ENCODE peak calls at places on chromosomes 11 and 22, in four cellular contexts. T is H1, F is K562, Z is HepG2. C is an unnamed sample.

GRCh38 chr11:111115890-111116289 is 129.6 kb upstream of the POU2AF2 start:
- DNase-seq in T (no peak), Z (no peak), F (no peak), C (no peak)

GRCh38 chr22:21984793-21985192 is 2.2 kb upstream of the TOP3B start:
- DNase-seq in T (peak; percentile 78), F (peak; percentile 92), Z (no peak), C (no peak)

GRCh38 chr22:23147632-23148387 is 2.5 kb downstream of the RAB36 start:
- DNase-seq in Z (peak; percentile 21), F (no peak), T (no peak), C (no peak)

GRCh38 chr11:16321148-16321547 is 35.2 kb downstream of the SOX6 start:
- DNase-seq in Z (no peak), F (no peak), T (no peak), C (no peak)

GRCh38 chr11:16598906-16599305 is 139.5 kb upstream of the C11orf58 start:
- DNase-seq in F (no peak), T (no peak), Z (no peak), C (no peak)

GRCh38 chr11:62337682-62338181 is 484 bp downstream of the ASRGL1 start:
- DNase-seq in F (peak; percentile 37), Z (no peak), T (no peak), C (no peak)

GRCh38 chr11:693887-694562 is 997 bp downstream of the DEAF1 start:
- DNase-seq in Z (no peak), T (no peak), F (no peak), C (no peak)

GRCh38 chr11:121711900-121712424 is 259.2 kb upstream of the SORL1-AS1 start:
- DNase-seq in Z (peak; percentile 74), F (no peak), T (no peak), C (no peak)

GRCh38 chr11:23846902-23847422 is 649.9 kb upstream of the LUZP2 start:
- DNase-seq in Z (no peak), F (no peak), T (no peak), C (no peak)

GRCh38 chr11:123434911-123435310 is 4.8 kb downstream of the GRAMD1B start:
- DNase-seq in T (no peak), Z (no peak), F (no peak), C (no peak)

GRCh38 chr22:39712081-39712480 is 141.5 kb downstream of the CACNA1I start:
- DNase-seq in F (no peak), Z (no peak), T (no peak), C (no peak)

GRCh38 chr11:64713031-64713780 is 9.8 kb downstream of the NRXN2 start:
- DNase-seq in T (no peak), Z (no peak), F (no peak), C (no peak)

GRCh38 chr22:48491451-48491941 is 1336.2 kb downstream of the BRD1 start:
- DNase-seq in Z (no peak), T (no peak), F (no peak), C (no peak)

GRCh38 chr11:81005595-81005994 is 1564.8 kb upstream of the TENM4 start:
- DNase-seq in T (no peak), F (no peak), Z (no peak), C (no peak)

GRCh38 chr11:69744435-69744834 is 30.7 kb downstream of the FGF4 start:
- DNase-seq in F (no peak), T (no peak), Z (peak; percentile 69), C (no peak)

GRCh38 chr11:73582636-73583035 is 15.3 kb downstream of the FAM168A start:
- DNase-seq in Z (no peak), T (no peak), F (no peak), C (no peak)

GRCh38 chr22:49247194-49247924 is 580.3 kb downstream of the BRD1 start:
- DNase-seq in F (peak; percentile 9), T (peak; percentile 35), Z (no peak), C (no peak)

GRCh38 chr11:83674498-83674897 is 388.3 kb upstream of the CCDC90B start:
- DNase-seq in Z (no peak), F (no peak), T (no peak), C (no peak)

GRCh38 chr22:46612904-46613605 is 7.1 kb upstream of the GRAMD4 start:
- DNase-seq in Z (peak; percentile 35), F (no peak), T (no peak), C (no peak)

GRCh38 chr22:29375436-29376076 is 12.8 kb downstream of the AP1B1 start:
- DNase-seq in Z (no peak), T (no peak), F (no peak), C (no peak)

GRCh38 chr11:114317738-114318137 is 21.5 kb downstream of the NNMT start:
- DNase-seq in F (peak; percentile 53), T (peak; percentile 58), Z (no peak), C (no peak)

GRCh38 chr11:70942593-70942992 is 309.8 kb downstream of the SHANK2 start:
- DNase-seq in Z (peak; percentile 10), T (peak; percentile 66), F (peak; percentile 25), C (no peak)

GRCh38 chr22:23067691-23068090 is 2.6 kb upstream of the GNAZ start:
- DNase-seq in T (peak; percentile 7), Z (no peak), F (no peak), C (no peak)

GRCh38 chr11:846496-847098 is 3.9 kb downstream of the TSPAN4 start:
- DNase-seq in T (no peak), F (no peak), Z (no peak), C (no peak)

GRCh38 chr11:75264971-75265370 is 24.4 kb downstream of the TPBGL start:
- DNase-seq in Z (no peak), T (no peak), F (no peak), C (no peak)

GRCh38 chr11:33685061-33685460 is 15.6 kb downstream of the C11orf91 start:
- DNase-seq in Z (no peak), F (no peak), T (no peak), C (no peak)

GRCh38 chr22:30206964-30207363 is 39.6 kb downstream of the LIF start:
- DNase-seq in F (no peak), Z (peak; percentile 85), T (no peak), C (no peak)

GRCh38 chr11:26578998-26579635 is 7.1 kb upstream of the MUC15 start:
- DNase-seq in T (no peak), F (no peak), Z (no peak), C (no peak)

GRCh38 chr11:133835258-133836075 is 9.8 kb downstream of the SPATA19 start:
- DNase-seq in F (peak; percentile 22), T (peak; percentile 78), Z (peak; percentile 61), C (peak; percentile 23)

GRCh38 chr11:64836448-64837072 is 7.9 kb downstream of the CDC42BPG start:
- DNase-seq in Z (no peak), T (no peak), F (no peak), C (no peak)

GRCh38 chr11:66126064-66126463 is 56.0 kb downstream of the PACS1 start:
- DNase-seq in F (no peak), Z (no peak), T (no peak), C (no peak)

GRCh38 chr22:19014886-19015285 is 78.8 kb upstream of the PRODH start:
- DNase-seq in F (no peak), Z (no peak), T (no peak), C (no peak)

GRCh38 chr11:65159005-65159404 is 11.0 kb upstream of the SPDYC start:
- DNase-seq in Z (no peak), T (no peak), F (no peak), C (peak; percentile 61)

GRCh38 chr22:19056951-19057401 is 65.2 kb downstream of the DGCR2 start:
- DNase-seq in Z (no peak), T (no peak), F (no peak), C (no peak)

GRCh38 chr22:22810471-22810870 is 77.1 kb upstream of the IGLL5 start:
- DNase-seq in T (no peak), F (no peak), Z (no peak), C (no peak)

GRCh38 chr11:131064373-131064991 is 148.2 kb upstream of the SNX19 start:
- DNase-seq in Z (peak; percentile 42), T (peak; percentile 93), F (peak; percentile 66), C (peak; percentile 5)
- TF ChIP-seq ZNF274 in Z (no peak), T (no peak), F (no peak), C (no peak)

GRCh38 chr22:24516301-24516737 is 21.2 kb downstream of the UPB1 start:
- DNase-seq in T (no peak), Z (peak; percentile 62), F (no peak), C (no peak)

GRCh38 chr22:24515025-24515338 is 19.9 kb downstream of the UPB1 start:
- DNase-seq in Z (no peak), F (no peak), T (no peak), C (no peak)

GRCh38 chr22:24513706-24514240 is 18.6 kb downstream of the UPB1 start:
- DNase-seq in T (no peak), F (no peak), Z (no peak), C (no peak)

GRCh38 chr22:24512043-24512442 is 16.9 kb downstream of the UPB1 start:
- DNase-seq in Z (no peak), F (no peak), T (no peak), C (no peak)

DNA sequence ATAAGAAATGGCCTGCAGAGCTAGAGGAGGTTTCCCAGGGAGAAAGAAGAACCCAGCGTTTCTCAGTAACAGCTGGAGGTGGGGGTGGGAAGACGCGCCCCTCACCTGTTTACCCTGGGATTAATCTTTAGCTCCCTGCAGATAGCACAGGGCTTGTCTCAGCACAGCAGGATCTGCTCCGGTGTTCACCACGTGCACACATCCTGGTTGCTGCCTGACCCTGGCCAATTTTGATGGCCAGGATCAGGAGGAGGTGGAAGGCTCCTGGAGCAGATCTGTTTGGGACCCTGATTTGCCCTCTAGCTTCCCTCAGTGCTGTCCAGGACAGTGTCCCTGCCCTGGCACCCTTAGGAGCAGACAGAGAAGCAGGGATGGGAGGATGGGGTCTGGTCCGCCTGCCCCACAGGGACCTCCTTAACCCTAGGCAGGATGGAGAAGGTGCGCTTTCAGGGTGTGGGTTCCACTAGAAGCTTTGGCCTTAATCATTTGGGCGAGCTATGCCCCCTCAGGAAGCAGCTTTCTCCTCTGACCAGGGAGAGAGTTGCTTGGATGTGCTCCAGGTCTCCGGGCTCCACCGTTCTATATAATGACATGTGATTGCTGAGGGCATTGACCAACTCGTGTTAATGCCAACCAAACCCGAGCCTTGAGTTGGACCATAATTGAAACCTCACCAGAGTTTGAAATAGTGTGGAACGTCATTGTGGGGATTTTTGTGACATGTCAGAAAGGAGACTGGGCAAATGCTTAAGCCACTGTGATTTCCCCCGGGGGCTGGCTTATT is 19.3 kb downstream of the UPB1 start:
- DNase-seq in Z (peak; percentile 76), F (no peak), T (no peak), C (peak; percentile 68)
- TF ChIP-seq CBX5 in Z (peak; percentile 98), F (no peak), T (no peak), C (no peak)

DNA sequence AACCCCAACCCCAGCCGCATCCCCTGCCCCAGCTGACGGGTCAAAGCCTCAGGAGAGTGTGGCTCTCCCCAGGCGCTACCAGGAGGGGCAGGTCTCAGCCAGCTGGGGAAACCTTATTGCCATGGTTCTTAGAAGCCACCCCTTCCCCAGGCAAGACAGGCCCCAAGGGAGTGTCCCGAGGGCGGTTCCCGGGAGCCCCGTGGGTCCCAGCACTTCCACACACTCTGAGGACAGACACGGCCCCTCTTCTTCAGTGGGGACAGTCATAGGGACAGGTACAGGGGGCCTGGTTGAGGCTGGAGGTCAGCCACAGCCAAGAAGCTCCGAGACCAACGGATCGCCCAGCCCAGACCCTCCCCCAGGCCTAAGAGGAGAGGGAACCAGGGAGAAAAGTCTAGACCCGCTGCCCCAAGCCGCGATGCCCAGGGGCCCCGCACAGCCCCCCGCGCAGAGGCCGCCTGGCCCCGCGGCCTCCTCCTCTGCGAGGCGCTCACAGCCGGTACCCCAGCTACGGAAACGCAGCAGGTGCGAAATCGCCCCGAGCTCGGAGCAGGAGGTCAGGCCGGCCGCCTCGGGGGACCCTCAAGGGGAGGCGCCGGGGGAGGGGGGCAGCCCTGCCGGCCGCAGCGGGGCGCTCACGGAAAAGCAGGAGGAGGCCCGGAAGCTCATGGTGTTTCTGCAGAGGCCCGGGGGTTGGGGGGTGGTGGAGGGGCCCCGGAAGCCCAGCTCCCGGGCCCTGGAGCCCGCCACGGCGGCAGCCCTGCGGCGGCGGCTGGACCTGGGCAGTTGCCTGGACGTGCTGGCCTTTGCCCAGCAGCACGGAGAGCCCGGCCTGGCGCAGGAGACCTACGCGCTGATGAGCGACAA is 2.6 kb downstream of the KLHDC7B start:
- DNase-seq in F (no peak), T (peak; percentile 61), Z (no peak), C (no peak)
- TF ChIP-seq ZNF274 in F (no peak), T (no peak), Z (no peak), C (no peak)

GRCh38 chr11:128448487-128448886 is 138.9 kb downstream of the ETS1 start:
- DNase-seq in T (no peak), Z (peak; percentile 89), F (no peak), C (no peak)
- TF ChIP-seq CBX5 in T (no peak), Z (peak; percentile 73), F (no peak), C (no peak)